ENCODE peak calls at places on chromosomes 16 and 17, in six cellular contexts. One of them, this sample, is unnamed.

GRCh38 chr16:24667244-24667764 is 62.1 kb upstream of the TNRC6A start:
- DNase-seq in MM.1S: no peak
- DNase-seq in fibroblast of lung: no peak
- DNase-seq in NT2/D1: no peak
- DNase-seq in adipocyte: no peak
- DNase-seq in endodermal cell: no peak
- DNase-seq in this sample: no peak

GRCh38 chr16:48112603-48113400 is 43.0 kb downstream of the ABCC12 start:
- DNase-seq in MM.1S: no peak
- DNase-seq in fibroblast of lung: no peak
- DNase-seq in NT2/D1: no peak
- DNase-seq in adipocyte: no peak
- DNase-seq in endodermal cell: no peak
- DNase-seq in this sample: no peak

GRCh38 chr16:27424772-27425498 is 23.0 kb downstream of the IL21R start:
- DNase-seq in MM.1S: no peak
- DNase-seq in fibroblast of lung: no peak
- DNase-seq in NT2/D1: no peak
- DNase-seq in adipocyte: no peak
- DNase-seq in endodermal cell: no peak
- DNase-seq in this sample: no peak

GRCh38 chr16:79883494-79883893 is 283.0 kb upstream of the MAF start:
- DNase-seq in MM.1S: no peak
- DNase-seq in fibroblast of lung: no peak
- DNase-seq in NT2/D1: no peak
- DNase-seq in adipocyte: no peak
- DNase-seq in endodermal cell: no peak
- DNase-seq in this sample: no peak

GRCh38 chr16:85347213-85347591 is 234.9 kb upstream of the CIBAR2 start:
- DNase-seq in MM.1S: no peak
- DNase-seq in fibroblast of lung: peak
- DNase-seq in NT2/D1: no peak
- DNase-seq in adipocyte: no peak
- DNase-seq in endodermal cell: peak
- DNase-seq in this sample: no peak

GRCh38 chr16:1533443-1533951 is at the start of gene TMEM204:
- DNase-seq in MM.1S: no peak
- DNase-seq in fibroblast of lung: peak
- DNase-seq in NT2/D1: no peak
- DNase-seq in adipocyte: peak
- DNase-seq in endodermal cell: no peak
- DNase-seq in this sample: peak

GRCh38 chr16:68089067-68089466 is 3.9 kb downstream of the NFATC3 start:
- DNase-seq in MM.1S: no peak
- DNase-seq in fibroblast of lung: no peak
- DNase-seq in NT2/D1: no peak
- DNase-seq in adipocyte: no peak
- DNase-seq in endodermal cell: no peak
- DNase-seq in this sample: no peak

GRCh38 chr17:79919164-79919585 is 79.9 kb upstream of the CBX4 start:
- DNase-seq in MM.1S: no peak
- DNase-seq in fibroblast of lung: no peak
- DNase-seq in NT2/D1: no peak
- DNase-seq in adipocyte: no peak
- DNase-seq in endodermal cell: peak
- DNase-seq in this sample: peak

GRCh38 chr17:47286198-47286914 is 32.7 kb downstream of the ITGB3 start:
- DNase-seq in MM.1S: no peak
- DNase-seq in fibroblast of lung: no peak
- DNase-seq in NT2/D1: no peak
- DNase-seq in adipocyte: no peak
- DNase-seq in endodermal cell: no peak
- DNase-seq in this sample: no peak

GRCh38 chr17:5422505-5422904 is 2.5 kb downstream of the RPAIN start:
- DNase-seq in MM.1S: no peak
- DNase-seq in fibroblast of lung: peak
- DNase-seq in NT2/D1: no peak
- DNase-seq in adipocyte: peak
- DNase-seq in endodermal cell: no peak
- DNase-seq in this sample: no peak

GRCh38 chr17:35934760-35935159 is 4.2 kb upstream of the RDM1 start:
- DNase-seq in MM.1S: no peak
- DNase-seq in fibroblast of lung: peak
- DNase-seq in NT2/D1: no peak
- DNase-seq in adipocyte: no peak
- DNase-seq in endodermal cell: no peak
- DNase-seq in this sample: no peak

GRCh38 chr16:54928421-54929089 is 2.1 kb upstream of the IRX5 start:
- DNase-seq in MM.1S: peak
- DNase-seq in fibroblast of lung: no peak
- DNase-seq in NT2/D1: no peak
- DNase-seq in adipocyte: peak
- DNase-seq in endodermal cell: peak
- DNase-seq in this sample: peak

GRCh38 chr17:36942631-36943125 is 5.4 kb downstream of the LHX1 start:
- DNase-seq in MM.1S: no peak
- DNase-seq in fibroblast of lung: no peak
- DNase-seq in NT2/D1: no peak
- DNase-seq in adipocyte: no peak
- DNase-seq in endodermal cell: peak
- DNase-seq in this sample: no peak

GRCh38 chr17:39199673-39199985 is 454 bp upstream of the RPL19 start:
- DNase-seq in MM.1S: no peak
- DNase-seq in fibroblast of lung: no peak
- DNase-seq in NT2/D1: no peak
- DNase-seq in adipocyte: no peak
- DNase-seq in endodermal cell: no peak
- DNase-seq in this sample: no peak

GRCh38 chr16:75494696-75495601 is at the start of gene CHST6:
- DNase-seq in MM.1S: no peak
- DNase-seq in fibroblast of lung: no peak
- DNase-seq in NT2/D1: no peak
- DNase-seq in adipocyte: peak
- DNase-seq in endodermal cell: peak
- DNase-seq in this sample: peak

GRCh38 chr17:63476857-63477470 is at the start of gene ACE:
- DNase-seq in MM.1S: peak
- DNase-seq in fibroblast of lung: no peak
- DNase-seq in NT2/D1: no peak
- DNase-seq in adipocyte: peak
- DNase-seq in endodermal cell: peak
- DNase-seq in this sample: peak

GRCh38 chr17:15281909-15282308 is 16.8 kb upstream of the PMP22 start:
- DNase-seq in MM.1S: no peak
- DNase-seq in fibroblast of lung: no peak
- DNase-seq in NT2/D1: no peak
- DNase-seq in adipocyte: no peak
- DNase-seq in endodermal cell: no peak
- DNase-seq in this sample: peak

GRCh38 chr16:53822936-53823529 is 119.1 kb downstream of the FTO start:
- DNase-seq in MM.1S: peak
- DNase-seq in fibroblast of lung: no peak
- DNase-seq in NT2/D1: no peak
- DNase-seq in adipocyte: peak
- DNase-seq in endodermal cell: no peak
- DNase-seq in this sample: peak

GRCh38 chr16:20905576-20905975 is 5.0 kb downstream of the LYRM1 start:
- DNase-seq in MM.1S: no peak
- DNase-seq in fibroblast of lung: no peak
- DNase-seq in NT2/D1: no peak
- DNase-seq in adipocyte: no peak
- DNase-seq in endodermal cell: no peak
- DNase-seq in this sample: peak

GRCh38 chr16:20904507-20905079 is 4.0 kb downstream of the LYRM1 start:
- DNase-seq in MM.1S: peak
- DNase-seq in fibroblast of lung: peak
- DNase-seq in NT2/D1: no peak
- DNase-seq in adipocyte: peak
- DNase-seq in endodermal cell: no peak
- DNase-seq in this sample: peak

GRCh38 chr16:20903889-20904506 is 3.4 kb downstream of the LYRM1 start:
- DNase-seq in MM.1S: no peak
- DNase-seq in fibroblast of lung: no peak
- DNase-seq in NT2/D1: no peak
- DNase-seq in adipocyte: no peak
- DNase-seq in endodermal cell: no peak
- DNase-seq in this sample: no peak

GRCh38 chr16:20906871-20907255 is 6.3 kb downstream of the LYRM1 start:
- DNase-seq in MM.1S: no peak
- DNase-seq in fibroblast of lung: peak
- DNase-seq in NT2/D1: no peak
- DNase-seq in adipocyte: no peak
- DNase-seq in endodermal cell: no peak
- DNase-seq in this sample: no peak

DNA sequence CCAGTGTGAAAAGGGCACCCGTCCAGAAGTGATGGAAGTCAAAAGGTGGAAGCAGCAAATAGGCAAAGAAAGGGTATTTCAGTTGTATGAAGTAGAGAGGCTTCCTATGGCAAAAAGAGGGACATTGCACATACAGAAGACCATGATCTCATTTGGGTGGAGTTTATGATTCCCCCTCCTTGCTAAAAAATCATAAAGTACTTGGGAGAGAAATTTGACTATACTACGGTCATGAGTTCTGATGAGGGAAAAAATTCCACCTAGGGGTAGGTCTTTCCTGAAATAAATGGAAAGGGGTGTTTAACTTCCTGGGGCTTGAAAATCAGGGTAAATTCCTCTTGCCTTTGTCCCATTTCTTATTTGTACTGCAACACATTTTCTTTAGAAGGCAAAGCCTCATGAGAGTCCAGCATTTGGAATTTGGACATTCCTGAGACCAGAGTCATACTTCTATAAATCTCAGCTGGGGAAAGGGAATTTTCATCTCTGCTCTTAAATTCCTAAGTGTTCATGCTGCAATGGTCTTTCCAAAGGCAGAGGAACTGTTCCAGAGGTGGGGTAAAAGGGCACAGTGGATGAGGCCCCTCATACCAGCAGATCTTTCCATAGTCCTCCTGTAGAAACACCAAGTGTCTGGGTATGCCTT is 5.8 kb downstream of the LYRM1 start:
- DNase-seq in MM.1S: no peak
- DNase-seq in fibroblast of lung: peak
- DNase-seq in NT2/D1: no peak
- DNase-seq in adipocyte: peak
- DNase-seq in endodermal cell: no peak
- DNase-seq in this sample: peak
- H3K9ac ChIP-seq in MM.1S: no peak
- H3K9ac ChIP-seq in fibroblast of lung: peak
- H3K9ac ChIP-seq in NT2/D1: no peak
- H3K9ac ChIP-seq in adipocyte: peak
- H3K9ac ChIP-seq in endodermal cell: no peak
- H3K9ac ChIP-seq in this sample: peak

GRCh38 chr17:45222273-45222993 is 748 bp downstream of the FMNL1 start:
- DNase-seq in MM.1S: peak
- DNase-seq in fibroblast of lung: no peak
- DNase-seq in NT2/D1: no peak
- DNase-seq in adipocyte: no peak
- DNase-seq in endodermal cell: peak
- DNase-seq in this sample: no peak

GRCh38 chr17:45224671-45225050 is 3.0 kb downstream of the FMNL1 start:
- DNase-seq in MM.1S: peak
- DNase-seq in fibroblast of lung: no peak
- DNase-seq in NT2/D1: no peak
- DNase-seq in adipocyte: no peak
- DNase-seq in endodermal cell: no peak
- DNase-seq in this sample: no peak

GRCh38 chr17:45221997-45222272 is 250 bp downstream of the FMNL1 start:
- DNase-seq in MM.1S: no peak
- DNase-seq in fibroblast of lung: no peak
- DNase-seq in NT2/D1: no peak
- DNase-seq in adipocyte: peak
- DNase-seq in endodermal cell: no peak
- DNase-seq in this sample: no peak

GRCh38 chr17:45223541-45224528 is 2.1 kb downstream of the FMNL1 start:
- DNase-seq in MM.1S: peak
- DNase-seq in fibroblast of lung: no peak
- DNase-seq in NT2/D1: no peak
- DNase-seq in adipocyte: no peak
- DNase-seq in endodermal cell: no peak
- DNase-seq in this sample: no peak

DNA sequence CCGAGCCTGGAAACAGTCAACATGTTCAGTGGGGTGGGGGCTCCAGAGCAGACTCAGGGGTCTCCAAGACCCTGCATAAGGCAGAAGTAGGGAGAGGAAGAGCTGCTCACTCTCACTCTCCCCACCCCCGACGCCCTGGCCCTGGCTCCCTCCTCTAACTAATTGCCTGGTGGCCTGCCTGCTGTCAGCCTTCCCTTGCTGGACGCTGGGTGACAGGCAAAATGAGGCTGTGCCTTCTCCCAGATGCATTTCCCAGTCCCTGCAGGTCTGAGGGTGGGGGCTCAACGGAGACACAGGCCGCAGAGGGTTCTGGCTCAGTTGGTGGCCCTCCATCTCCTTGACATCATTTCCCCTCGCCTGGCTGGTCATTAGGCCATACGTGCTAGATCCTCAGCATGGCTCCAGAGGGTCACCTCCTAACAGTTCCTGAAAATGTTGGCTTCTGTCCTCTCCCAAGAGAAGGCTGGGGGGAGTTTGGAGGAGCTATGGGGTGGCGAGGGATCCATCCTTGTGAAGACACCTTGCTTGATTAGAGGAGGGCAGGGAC is 1.4 kb downstream of the FMNL1 start:
- DNase-seq in MM.1S: peak
- DNase-seq in fibroblast of lung: no peak
- DNase-seq in NT2/D1: no peak
- DNase-seq in adipocyte: no peak
- DNase-seq in endodermal cell: no peak
- DNase-seq in this sample: no peak
- H3K9ac ChIP-seq in MM.1S: peak
- H3K9ac ChIP-seq in fibroblast of lung: no peak
- H3K9ac ChIP-seq in NT2/D1: no peak
- H3K9ac ChIP-seq in adipocyte: no peak
- H3K9ac ChIP-seq in endodermal cell: no peak
- H3K9ac ChIP-seq in this sample: no peak

GRCh38 chr17:50146927-50147640 is 3.4 kb downstream of the PPP1R9B start:
- DNase-seq in MM.1S: no peak
- DNase-seq in fibroblast of lung: no peak
- DNase-seq in NT2/D1: no peak
- DNase-seq in adipocyte: no peak
- DNase-seq in endodermal cell: no peak
- DNase-seq in this sample: no peak
- H3K9ac ChIP-seq in MM.1S: no peak
- H3K9ac ChIP-seq in fibroblast of lung: peak
- H3K9ac ChIP-seq in NT2/D1: peak
- H3K9ac ChIP-seq in adipocyte: peak
- H3K9ac ChIP-seq in endodermal cell: no peak
- H3K9ac ChIP-seq in this sample: peak

DNA sequence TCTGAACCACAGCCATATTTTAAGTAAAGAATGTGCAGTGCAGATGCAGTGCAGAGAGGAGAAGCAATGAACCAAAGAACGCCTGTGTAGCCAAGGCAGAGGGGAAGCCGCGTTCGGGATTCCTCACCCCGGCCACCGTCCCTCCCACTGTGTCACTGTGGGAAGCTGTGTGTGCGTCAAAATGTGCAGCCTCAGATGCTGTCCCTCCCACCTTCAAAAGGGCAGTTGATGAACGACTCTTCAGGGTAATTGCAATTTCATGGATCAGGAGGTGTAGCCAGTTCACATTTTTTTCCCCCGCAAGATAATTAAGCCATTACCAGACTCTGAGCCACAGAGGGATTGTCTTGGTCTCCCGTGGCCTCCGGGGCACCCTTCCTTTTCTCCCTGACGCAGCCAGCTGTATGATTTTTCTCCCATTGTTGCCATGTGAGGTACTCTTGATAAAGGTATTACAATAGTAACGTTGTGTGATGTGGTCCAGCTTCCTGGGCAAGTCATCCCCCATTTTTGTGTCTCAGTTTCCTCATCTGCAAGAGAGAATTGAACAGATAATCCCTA is 190.0 kb downstream of the FOXL1 start:
- DNase-seq in MM.1S: no peak
- DNase-seq in fibroblast of lung: no peak
- DNase-seq in NT2/D1: no peak
- DNase-seq in adipocyte: no peak
- DNase-seq in endodermal cell: no peak
- DNase-seq in this sample: no peak
- H3K9ac ChIP-seq in MM.1S: no peak
- H3K9ac ChIP-seq in fibroblast of lung: no peak
- H3K9ac ChIP-seq in NT2/D1: no peak
- H3K9ac ChIP-seq in adipocyte: no peak
- H3K9ac ChIP-seq in endodermal cell: no peak
- H3K9ac ChIP-seq in this sample: no peak